ENCODE peak calls at places on chromosomes 7 and 10, in nine cellular contexts. Y, X, V, B, S, J, A, K and C are unnamed samples.

GRCh38 chr10:79282388-79282787 is 64.9 kb upstream of the PPIF start:
- DNase-seq in Y (no peak), X (no peak), V (no peak), B (no peak), S (no peak), J (no peak), A (no peak), K (no peak), C (no peak)

GRCh38 chr7:2940466-2940865 is 96.4 kb upstream of the GNA12 start:
- DNase-seq in Y (no peak), X (no peak), V (no peak), B (no peak), S (no peak), J (no peak), A (no peak), K (no peak), C (no peak)

GRCh38 chr7:131293018-131293417 is 34.7 kb upstream of the MKLN1 start:
- DNase-seq in Y (no peak), X (no peak), V (no peak), B (no peak), S (no peak), J (peak), A (peak), K (no peak), C (no peak)

GRCh38 chr7:32164341-32164996 is 94.3 kb upstream of the PDE1C start:
- DNase-seq in Y (peak), X (no peak), V (peak), B (no peak), S (no peak), J (no peak), A (peak), K (no peak), C (no peak)

GRCh38 chr10:43781480-43782361 is 133.0 kb upstream of the ZNF32 start:
- DNase-seq in Y (no peak), X (no peak), V (no peak), B (no peak), S (no peak), J (no peak), A (peak), K (no peak), C (no peak)

GRCh38 chr7:45224832-45225231 is 67.2 kb downstream of the RAMP3 start:
- DNase-seq in Y (no peak), X (no peak), V (no peak), B (no peak), S (no peak), J (no peak), A (no peak), K (no peak), C (no peak)

GRCh38 chr7:360454-361100 is 70.6 kb downstream of the FOXL3 start:
- DNase-seq in Y (no peak), X (no peak), V (no peak), B (no peak), S (no peak), J (peak), A (no peak), K (peak), C (no peak)

GRCh38 chr10:114996542-114996941 is 58.5 kb downstream of the TRUB1 start:
- DNase-seq in Y (no peak), X (no peak), V (no peak), B (no peak), S (no peak), J (no peak), A (no peak), K (no peak), C (no peak)

GRCh38 chr7:45469103-45469502 is 105.1 kb upstream of the ADCY1 start:
- DNase-seq in Y (no peak), X (no peak), V (peak), B (no peak), S (no peak), J (no peak), A (peak), K (no peak), C (no peak)

GRCh38 chr7:98054585-98054984 is 52.1 kb upstream of the LMTK2 start:
- DNase-seq in Y (no peak), X (no peak), V (no peak), B (no peak), S (no peak), J (no peak), A (no peak), K (no peak), C (no peak)

GRCh38 chr10:20232079-20232478 is 415.8 kb downstream of the PLXDC2 start:
- DNase-seq in Y (no peak), X (no peak), V (no peak), B (no peak), S (no peak), J (no peak), A (no peak), K (no peak), C (no peak)

GRCh38 chr7:44051611-44052220 is 7.2 kb downstream of the DBNL start:
- DNase-seq in Y (no peak), X (no peak), V (no peak), B (no peak), S (no peak), J (no peak), A (no peak), K (peak), C (peak)

GRCh38 chr7:4602905-4603842 is 78.9 kb upstream of the FOXK1 start:
- DNase-seq in Y (no peak), X (peak), V (no peak), B (no peak), S (no peak), J (peak), A (no peak), K (no peak), C (no peak)

GRCh38 chr7:144854839-144855424 is 19.1 kb upstream of the TPK1 start:
- DNase-seq in Y (no peak), X (no peak), V (no peak), B (no peak), S (no peak), J (no peak), A (peak), K (no peak), C (no peak)

GRCh38 chr10:4131407-4132215 is 346.6 kb upstream of the KLF6 start:
- DNase-seq in Y (no peak), X (no peak), V (peak), B (no peak), S (peak), J (no peak), A (peak), K (no peak), C (no peak)

GRCh38 chr10:21824409-21824808 is 179.1 kb downstream of the DNAJC1 start:
- DNase-seq in Y (no peak), X (no peak), V (no peak), B (no peak), S (no peak), J (no peak), A (no peak), K (no peak), C (no peak)

GRCh38 chr7:99693100-99693426 is 13.3 kb upstream of the CYP3A5 start:
- DNase-seq in Y (no peak), X (no peak), V (no peak), B (no peak), S (no peak), J (no peak), A (no peak), K (no peak), C (no peak)

GRCh38 chr7:17460665-17461064 is 162.2 kb downstream of the AHR start:
- DNase-seq in Y (no peak), X (no peak), V (no peak), B (no peak), S (no peak), J (no peak), A (no peak), K (no peak), C (no peak)

GRCh38 chr10:117216611-117217195 is 19.4 kb downstream of the KCNK18 start:
- DNase-seq in Y (peak), X (peak), V (peak), B (peak), S (peak), J (peak), A (peak), K (peak), C (no peak)

GRCh38 chr10:12980713-12981306 is 20.7 kb downstream of the CCDC3 start:
- DNase-seq in Y (no peak), X (no peak), V (no peak), B (no peak), S (no peak), J (no peak), A (no peak), K (no peak), C (no peak)

GRCh38 chr7:26624839-26625238 is 239.6 kb downstream of the SKAP2 start:
- DNase-seq in Y (no peak), X (no peak), V (no peak), B (no peak), S (no peak), J (no peak), A (no peak), K (peak), C (peak)

GRCh38 chr7:15457959-15458955 is 103.6 kb downstream of the AGMO start:
- DNase-seq in Y (no peak), X (no peak), V (no peak), B (no peak), S (no peak), J (no peak), A (no peak), K (no peak), C (no peak)

GRCh38 chr10:47374611-47375536 is 9.2 kb downstream of the ZNF488 start:
- DNase-seq in Y (no peak), X (no peak), V (peak), B (no peak), S (no peak), J (peak), A (peak), K (peak), C (peak)

GRCh38 chr10:12156367-12157123 is 27.1 kb downstream of the SEC61A2 start:
- DNase-seq in Y (no peak), X (no peak), V (no peak), B (no peak), S (no peak), J (no peak), A (no peak), K (no peak), C (no peak)

GRCh38 chr10:68231916-68232315 is at the start of gene ATOH7:
- DNase-seq in Y (peak), X (peak), V (no peak), B (no peak), S (no peak), J (no peak), A (peak), K (no peak), C (no peak)

GRCh38 chr10:97006364-97006763 is 174.3 kb downstream of the LCOR start:
- DNase-seq in Y (no peak), X (no peak), V (no peak), B (no peak), S (no peak), J (no peak), A (no peak), K (no peak), C (peak)

GRCh38 chr7:159020987-159021386 is 123.7 kb downstream of the VIPR2 start:
- DNase-seq in Y (no peak), X (no peak), V (no peak), B (no peak), S (no peak), J (no peak), A (no peak), K (no peak), C (no peak)

GRCh38 chr7:94632338-94633024 is 23.5 kb downstream of the SGCE start:
- DNase-seq in Y (no peak), X (no peak), V (peak), B (no peak), S (no peak), J (no peak), A (peak), K (no peak), C (no peak)

GRCh38 chr7:19747740-19748339 is 25.6 kb downstream of the TMEM196 start:
- DNase-seq in Y (no peak), X (no peak), V (peak), B (no peak), S (no peak), J (no peak), A (peak), K (no peak), C (no peak)

GRCh38 chr7:132004528-132004927 is 448.1 kb upstream of the PODXL start:
- DNase-seq in Y (no peak), X (peak), V (peak), B (peak), S (no peak), J (no peak), A (peak), K (no peak), C (no peak)

GRCh38 chr7:94374231-94374630 is 20.5 kb upstream of the COL1A2 start:
- DNase-seq in Y (peak), X (no peak), V (peak), B (no peak), S (no peak), J (peak), A (peak), K (no peak), C (peak)

GRCh38 chr10:91043173-91043910 is 122.5 kb upstream of the ANKRD1 start:
- DNase-seq in Y (no peak), X (no peak), V (no peak), B (no peak), S (no peak), J (no peak), A (peak), K (no peak), C (no peak)

GRCh38 chr10:72487521-72487920 is 132.8 kb upstream of the DNAJB12 start:
- DNase-seq in Y (no peak), X (no peak), V (no peak), B (no peak), S (no peak), J (no peak), A (no peak), K (no peak), C (no peak)

GRCh38 chr10:14806318-14806717 is 31.5 kb downstream of the CDNF start:
- DNase-seq in Y (no peak), X (no peak), V (no peak), B (no peak), S (no peak), J (no peak), A (no peak), K (no peak), C (no peak)

GRCh38 chr10:34492081-34492480 is 323.0 kb downstream of the PARD3 start:
- DNase-seq in Y (no peak), X (no peak), V (no peak), B (no peak), S (no peak), J (no peak), A (no peak), K (no peak), C (no peak)

GRCh38 chr7:99036531-99037175 is 107.3 kb downstream of the SMURF1 start:
- DNase-seq in Y (no peak), X (peak), V (peak), B (no peak), S (no peak), J (peak), A (peak), K (no peak), C (no peak)

GRCh38 chr10:34286136-34286739 is 528.9 kb downstream of the PARD3 start:
- DNase-seq in Y (no peak), X (no peak), V (no peak), B (no peak), S (no peak), J (no peak), A (no peak), K (no peak), C (no peak)

GRCh38 chr7:151275813-151276577 is 27.5 kb upstream of the SMARCD3 start:
- DNase-seq in Y (no peak), X (peak), V (no peak), B (peak), S (no peak), J (no peak), A (no peak), K (no peak), C (no peak)
- H3K4me3 ChIP-seq in Y (no peak), X (peak), V (peak), B (no peak), S (peak), J (no peak), A (peak), K (peak), C (peak)

GRCh38 chr7:101936612-101937231 is 119.3 kb downstream of the CUX1 start:
- DNase-seq in Y (peak), X (peak), V (no peak), B (peak), S (no peak), J (peak), A (peak), K (peak), C (no peak)
- H3K4me3 ChIP-seq in Y (no peak), X (peak), V (peak), B (no peak), S (no peak), J (no peak), A (peak), K (peak), C (peak)

GRCh38 chr7:134671670-134672069 is 25.0 kb downstream of the BPGM start:
- DNase-seq in Y (no peak), X (no peak), V (no peak), B (no peak), S (no peak), J (no peak), A (no peak), K (no peak), C (no peak)

GRCh38 chr7:134674424-134674823 is 27.8 kb downstream of the BPGM start:
- DNase-seq in Y (no peak), X (no peak), V (no peak), B (no peak), S (no peak), J (no peak), A (no peak), K (no peak), C (no peak)

GRCh38 chr7:134669845-134670373 is 23.3 kb downstream of the BPGM start:
- DNase-seq in Y (peak), X (no peak), V (peak), B (peak), S (peak), J (peak), A (peak), K (no peak), C (no peak)

GRCh38 chr7:134667899-134668298 is 21.2 kb downstream of the BPGM start:
- DNase-seq in Y (no peak), X (no peak), V (no peak), B (no peak), S (no peak), J (no peak), A (no peak), K (no peak), C (no peak)

DNA sequence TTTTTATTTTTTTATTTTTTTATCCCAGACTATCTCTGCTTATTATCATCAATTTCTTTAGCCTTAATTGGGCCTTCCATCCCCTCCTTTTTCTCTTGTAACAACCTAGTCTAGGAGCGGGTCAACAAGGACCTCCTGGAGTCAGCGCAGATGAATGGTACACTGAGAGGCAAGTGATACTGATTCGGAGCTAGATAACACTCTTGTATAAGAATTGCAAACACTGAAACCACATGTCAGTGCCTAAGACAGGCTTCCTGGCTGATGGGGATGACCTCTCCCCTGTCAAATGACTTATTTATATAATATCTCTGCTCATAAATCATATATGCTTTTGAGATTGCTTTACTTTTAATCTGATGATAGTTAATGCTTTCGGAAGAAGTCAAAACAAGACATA is 22.7 kb downstream of the BPGM start:
- DNase-seq in Y (no peak), X (no peak), V (no peak), B (no peak), S (peak), J (no peak), A (no peak), K (no peak), C (no peak)
- H3K4me3 ChIP-seq in Y (no peak), X (no peak), V (no peak), B (no peak), S (no peak), J (no peak), A (no peak), K (no peak), C (no peak)

GRCh38 chr10:5746197-5746596 is 61.6 kb downstream of the TASOR2 start:
- DNase-seq in Y (no peak), X (no peak), V (no peak), B (no peak), S (no peak), J (no peak), A (no peak), K (no peak), C (no peak)

GRCh38 chr10:5752301-5752871 is 60.8 kb downstream of the GDI2 start:
- DNase-seq in Y (no peak), X (no peak), V (no peak), B (no peak), S (no peak), J (no peak), A (no peak), K (no peak), C (no peak)

GRCh38 chr10:5748394-5748803 is 63.8 kb downstream of the TASOR2 start:
- DNase-seq in Y (no peak), X (no peak), V (no peak), B (no peak), S (no peak), J (no peak), A (no peak), K (no peak), C (no peak)

GRCh38 chr10:5751854-5752253 is 61.4 kb downstream of the GDI2 start:
- DNase-seq in Y (no peak), X (no peak), V (no peak), B (no peak), S (no peak), J (no peak), A (no peak), K (no peak), C (no peak)
- H3K4me3 ChIP-seq in Y (no peak), X (no peak), V (no peak), B (no peak), S (no peak), J (no peak), A (no peak), K (no peak), C (no peak)

DNA sequence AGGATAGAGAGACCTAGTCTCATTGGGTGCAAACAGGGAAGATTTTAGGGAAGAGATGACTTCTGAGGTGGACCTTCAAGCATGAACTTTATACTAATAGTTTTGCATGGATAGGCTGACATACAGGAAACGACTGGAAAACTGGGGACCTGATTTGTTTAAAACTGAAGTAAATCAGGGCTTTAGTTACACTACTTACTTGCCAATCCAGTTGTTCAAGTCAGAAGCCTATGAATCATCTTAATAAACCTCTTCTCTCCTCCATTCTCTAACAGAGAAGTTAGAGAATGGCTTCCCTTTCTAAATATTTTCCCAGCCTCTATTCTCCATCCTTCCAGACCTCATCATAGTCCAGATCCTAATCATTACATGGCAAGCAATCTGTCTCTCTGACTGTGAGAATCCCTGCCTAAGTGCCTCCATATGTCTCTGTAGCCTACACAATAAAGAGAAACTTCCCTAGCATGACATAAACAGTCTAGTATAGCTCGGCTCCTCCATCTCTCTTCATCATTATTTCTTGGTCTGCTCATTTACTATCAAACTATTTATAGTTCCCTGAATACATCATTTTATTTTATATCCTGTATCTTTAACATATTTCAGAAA is 55.8 kb downstream of the PRKG1 start:
- DNase-seq in Y (no peak), X (no peak), V (no peak), B (no peak), S (no peak), J (no peak), A (no peak), K (no peak), C (no peak)
- H3K4me3 ChIP-seq in Y (no peak), X (no peak), V (no peak), B (no peak), S (no peak), J (no peak), A (no peak), K (no peak), C (no peak)

GRCh38 chr7:68559518-68559917 is 1038.8 kb upstream of the AUTS2 start:
- DNase-seq in Y (no peak), X (no peak), V (no peak), B (no peak), S (no peak), J (no peak), A (no peak), K (no peak), C (no peak)

GRCh38 chr7:68564741-68565140 is 1033.5 kb upstream of the AUTS2 start:
- DNase-seq in Y (no peak), X (no peak), V (no peak), B (no peak), S (no peak), J (no peak), A (no peak), K (no peak), C (no peak)

GRCh38 chr7:68556537-68556936 is 1041.7 kb upstream of the AUTS2 start:
- DNase-seq in Y (no peak), X (no peak), V (no peak), B (no peak), S (no peak), J (no peak), A (no peak), K (no peak), C (no peak)

GRCh38 chr7:68562323-68562899 is 1035.9 kb upstream of the AUTS2 start:
- DNase-seq in Y (no peak), X (no peak), V (no peak), B (no peak), S (no peak), J (no peak), A (peak), K (no peak), C (no peak)
- H3K4me3 ChIP-seq in Y (no peak), X (no peak), V (no peak), B (no peak), S (no peak), J (no peak), A (no peak), K (no peak), C (no peak)

GRCh38 chr10:132613566-132614348 is 76.2 kb downstream of the INPP5A start:
- DNase-seq in Y (no peak), X (no peak), V (no peak), B (no peak), S (no peak), J (no peak), A (no peak), K (peak), C (peak)
- H3K4me3 ChIP-seq in Y (no peak), X (no peak), V (no peak), B (no peak), S (no peak), J (no peak), A (no peak), K (no peak), C (no peak)